ENCODE peak calls at places on chromosomes 5 and 9, in four cellular contexts. S is HepG2, Z is K562, O is GM12878. C is an unnamed sample. For H3K79me2, the result is how much of the 10 kb centered on the place peaks cover.

GRCh38 chr5:178435321-178436238 is 154.6 kb downstream of the COL23A1 start:
- DNase-seq in S (no peak), O (no peak), Z (no peak), C (no peak)

GRCh38 chr5:35856186-35857003 is at the start of gene IL7R:
- DNase-seq in Z (no peak), O (no peak), S (no peak), C (no peak)

GRCh38 chr5:31806566-31806965 is 167.6 kb downstream of the PDZD2 start:
- DNase-seq in S (no peak), O (no peak), Z (no peak), C (no peak)

GRCh38 chr9:108012405-108012804 is 522.8 kb upstream of the KLF4 start:
- DNase-seq in Z (no peak), O (no peak), S (no peak), C (no peak)

GRCh38 chr5:132639706-132640130 is 18.3 kb upstream of the IL13 start:
- DNase-seq in S (no peak), Z (no peak), O (peak), C (no peak)

GRCh38 chr5:141617682-141618029 is 1.1 kb downstream of the DIAPH1 start:
- DNase-seq in O (no peak), S (no peak), Z (peak), C (no peak)

GRCh38 chr5:173689713-173690360 is 73.4 kb upstream of the BOD1 start:
- DNase-seq in O (no peak), S (peak), Z (no peak), C (no peak)

GRCh38 chr9:93681316-93682154 is 105.2 kb downstream of the PHF2 start:
- DNase-seq in Z (no peak), O (no peak), S (peak), C (no peak)

GRCh38 chr9:80635065-80635464 is 1054.3 kb downstream of the TLE1 start:
- DNase-seq in S (no peak), Z (no peak), O (no peak), C (no peak)

GRCh38 chr9:96565684-96566360 is 53.8 kb downstream of the CDC14B start:
- DNase-seq in S (no peak), O (no peak), Z (no peak), C (no peak)

GRCh38 chr5:75441560-75441959 is 69.9 kb downstream of the CERT1 start:
- DNase-seq in O (no peak), Z (no peak), S (no peak), C (no peak)

GRCh38 chr5:125700380-125700856 is 722.8 kb upstream of the GRAMD2B start:
- DNase-seq in S (peak), Z (no peak), O (no peak), C (no peak)

GRCh38 chr5:74042559-74043357 is 416.8 kb downstream of the ARHGEF28 start:
- DNase-seq in Z (no peak), S (no peak), O (no peak), C (no peak)

GRCh38 chr5:93925321-93925720 is 183.9 kb upstream of the POU5F2 start:
- DNase-seq in Z (no peak), S (no peak), O (no peak), C (no peak)

GRCh38 chr9:78674874-78675273 is 377.9 kb downstream of the PSAT1 start:
- DNase-seq in S (no peak), O (no peak), Z (no peak), C (no peak)

GRCh38 chr9:111630182-111631070 is 708 bp upstream of the DNAJC25 start:
- DNase-seq in Z (no peak), S (no peak), O (no peak), C (no peak)

GRCh38 chr5:180142824-180143610 is 66.0 kb downstream of the RASGEF1C start:
- DNase-seq in O (no peak), Z (no peak), S (no peak), C (no peak)

GRCh38 chr5:37849641-37850040 is 9.8 kb upstream of the GDNF start:
- DNase-seq in Z (no peak), S (no peak), O (no peak), C (no peak)

GRCh38 chr5:54360089-54360488 is 49.7 kb upstream of the ARL15 start:
- DNase-seq in Z (peak), S (no peak), O (no peak), C (no peak)

GRCh38 chr9:113635586-113635985 is 172.1 kb downstream of the RGS3 start:
- DNase-seq in S (no peak), O (no peak), Z (no peak), C (no peak)

GRCh38 chr5:178496661-178497060 is 93.5 kb downstream of the COL23A1 start:
- DNase-seq in Z (no peak), O (no peak), S (no peak), C (no peak)

GRCh38 chr5:170149206-170149515 is 43.5 kb downstream of the FOXI1 start:
- DNase-seq in S (no peak), Z (no peak), O (no peak), C (no peak)

GRCh38 chr5:98415663-98416062 is 357.8 kb upstream of the RGMB start:
- DNase-seq in Z (no peak), O (no peak), S (no peak), C (no peak)

GRCh38 chr5:151520294-151520693 is 70.8 kb downstream of the FAT2 start:
- DNase-seq in O (no peak), Z (peak), S (peak), C (no peak)

DNA sequence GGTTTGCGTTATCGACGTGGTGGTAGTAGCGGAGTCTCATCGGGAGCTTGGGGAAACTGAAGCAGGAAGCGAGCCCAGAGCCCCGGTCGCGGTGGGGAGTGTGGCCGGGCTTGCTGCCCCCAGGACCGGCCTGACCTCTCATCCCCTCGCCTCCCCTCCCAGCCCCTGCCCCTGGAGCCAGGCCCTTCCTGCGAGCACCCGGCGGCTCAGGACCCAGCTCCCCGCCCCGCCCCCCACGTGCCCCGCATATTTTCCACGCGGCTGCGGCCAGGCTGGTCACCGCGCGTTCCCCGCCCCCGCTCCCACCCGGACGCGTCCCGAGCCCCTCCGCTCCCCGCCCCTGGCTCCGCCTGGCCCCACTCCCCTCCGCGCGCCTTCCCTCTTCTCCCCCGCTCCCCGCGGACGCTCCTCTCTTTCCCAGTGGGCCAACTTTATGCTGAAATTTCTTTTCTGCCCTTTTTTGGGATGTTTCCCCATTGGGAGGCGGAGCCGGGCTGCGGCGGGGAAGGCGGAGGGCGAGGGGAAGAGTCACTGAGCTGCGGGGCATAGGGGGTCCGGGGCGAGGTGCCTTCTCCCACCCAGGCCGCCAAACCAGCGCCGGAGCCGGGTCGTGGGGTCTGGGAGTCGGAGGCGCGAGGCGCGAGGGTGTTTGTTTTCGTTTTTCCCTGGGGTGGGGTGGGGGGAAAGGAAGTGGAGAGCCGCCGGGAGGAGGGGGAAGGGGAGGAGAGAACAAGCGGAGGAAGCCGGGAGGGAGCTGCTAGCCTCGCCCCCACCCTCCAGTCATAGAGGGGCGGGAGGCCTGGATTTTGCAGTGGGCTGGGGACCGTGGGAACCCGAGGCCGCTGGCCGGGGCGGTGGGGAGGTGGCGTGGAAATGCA is 961 bp upstream of the TPM2 start:
- DNase-seq in O (no peak), Z (peak), S (no peak), C (no peak)
- TF ChIP-seq POLR2A in O (no peak), Z (peak), S (no peak), C (no peak)

DNA sequence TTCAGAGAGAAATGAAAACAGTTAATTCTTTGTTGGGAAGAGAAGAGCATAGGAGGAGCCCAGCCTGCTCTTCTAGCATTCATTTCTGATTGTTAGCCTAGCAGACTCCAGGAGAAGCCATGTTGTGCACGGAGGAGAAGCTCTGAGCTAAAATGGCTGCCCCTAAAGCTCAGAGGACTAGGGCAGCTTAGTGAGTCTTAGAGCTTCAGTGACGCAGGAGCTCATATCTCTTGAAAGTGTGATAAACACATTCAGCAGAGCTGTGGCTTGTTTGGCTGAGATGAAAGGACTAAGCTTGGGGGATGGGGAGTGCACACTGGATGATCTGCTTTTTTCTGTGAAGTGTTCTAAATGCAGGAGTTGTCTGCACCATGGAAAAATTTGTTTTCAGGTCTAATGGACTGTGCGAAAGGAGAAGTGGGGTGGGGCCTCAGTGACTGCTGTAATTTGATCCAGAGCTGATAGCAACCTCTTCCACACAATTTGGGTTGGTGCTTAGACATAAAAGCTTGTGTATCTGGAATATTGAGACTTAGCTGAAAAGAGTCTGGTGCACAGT is 58.5 kb downstream of the ZNF462 start:
- DNase-seq in S (peak), O (no peak), Z (peak), C (peak)
- H3K79me2 ChIP-seq in S (under half), O (under half), Z (under half), C (under half)

GRCh38 chr5:122163151-122164069 is 34.1 kb downstream of the ZNF474 start:
- DNase-seq in S (no peak), O (no peak), Z (no peak), C (no peak)
- TF ChIP-seq REST in S (no peak), O (no peak), Z (no peak), C (no peak)

GRCh38 chr9:76458903-76459690 is at the start of gene GCNT1:
- DNase-seq in Z (peak), O (peak), S (peak), C (peak)
- TF ChIP-seq POLR2A in Z (no peak), O (peak), S (no peak), C (no peak)

C was measured in HCT116.